ENCODE peak calls at places on chromosomes 12 and 14, in four cellular contexts. H is left kidney, P is mesenchymal stem cell, O is HT-29. W is an unnamed sample.
A peak's percentile ranks its signal among the peaks of the same experiment; 100 is the strongest.

GRCh38 chr12:114186241-114187002 is 219.5 kb downstream of the TBX5 start:
- DNase-seq in H (peak; percentile 16), P (no peak), O (no peak), W (no peak)

GRCh38 chr14:90871605-90872233 is 55.5 kb upstream of the TTC7B start:
- DNase-seq in O (no peak), P (peak; percentile 42), H (no peak), W (no peak)

GRCh38 chr12:45619736-45620135 is 109.8 kb upstream of the ARID2 start:
- DNase-seq in H (no peak), P (no peak), O (no peak), W (no peak)

GRCh38 chr12:20189767-20190166 is 178.6 kb upstream of the PDE3A start:
- DNase-seq in O (no peak), H (no peak), P (no peak), W (no peak)

GRCh38 chr12:52126605-52127578 is 47.4 kb downstream of the SMIM41 start:
- DNase-seq in H (peak; percentile 70), P (no peak), O (no peak), W (no peak)

GRCh38 chr12:43060738-43061137 is 471.2 kb upstream of the PRICKLE1 start:
- DNase-seq in H (no peak), P (no peak), O (no peak), W (no peak)

GRCh38 chr12:94074970-94075695 is 73.2 kb upstream of the PLXNC1 start:
- DNase-seq in H (peak; percentile 81), O (peak; percentile 52), P (peak; percentile 92), W (no peak)

GRCh38 chr14:72521968-72522741 is 371.7 kb downstream of the DPF3 start:
- DNase-seq in P (peak; percentile 28), O (no peak), H (no peak), W (no peak)

GRCh38 chr14:67513631-67514108 is 19.4 kb upstream of the PLEKHH1 start:
- DNase-seq in P (no peak), H (peak; percentile 44), O (no peak), W (no peak)

GRCh38 chr14:96797188-96797942 is at the start of gene VRK1:
- DNase-seq in P (peak; percentile 97), H (peak; percentile 99), O (peak; percentile 92), W (peak; percentile 90)

GRCh38 chr12:55932546-55932919 is 1.6 kb downstream of the DGKA start:
- DNase-seq in H (peak; percentile 26), O (peak; percentile 26), P (peak; percentile 52), W (no peak)

GRCh38 chr14:20458031-20458789 is 3.0 kb downstream of the PIP4P1 start:
- DNase-seq in P (no peak), H (no peak), O (no peak), W (no peak)

GRCh38 chr14:98591161-98591560 is 680.8 kb downstream of the BCL11B start:
- DNase-seq in P (no peak), O (no peak), H (no peak), W (no peak)

GRCh38 chr14:55705651-55706340 is 125.8 kb downstream of the KTN1 start:
- DNase-seq in H (peak; percentile 26), P (no peak), O (no peak), W (no peak)

GRCh38 chr12:100733817-100734593 is 60.6 kb upstream of the ANO4 start:
- DNase-seq in P (peak; percentile 59), H (peak; percentile 51), O (peak; percentile 48), W (no peak)

GRCh38 chr14:36768638-36769337 is 107.1 kb downstream of the PAX9 start:
- DNase-seq in H (no peak), P (no peak), O (no peak), W (no peak)

GRCh38 chr14:101557811-101558738 is 3.2 kb upstream of the DIO3 start:
- DNase-seq in O (no peak), P (no peak), H (no peak), W (no peak)

GRCh38 chr12:132610051-132610759 is at the start of gene LRCOL1:
- DNase-seq in P (peak; percentile 29), H (peak; percentile 69), O (no peak), W (no peak)

GRCh38 chr12:52010152-52010622 is 3.4 kb downstream of the TAMALIN start:
- DNase-seq in O (no peak), H (peak; percentile 95), P (peak; percentile 93), W (no peak)

GRCh38 chr14:92677087-92677668 is 71.2 kb downstream of the LGMN start:
- DNase-seq in P (no peak), O (no peak), H (no peak), W (no peak)

GRCh38 chr12:110104188-110104969 is 19.8 kb upstream of the IFT81 start:
- DNase-seq in P (peak; percentile 80), H (no peak), O (no peak), W (no peak)

GRCh38 chr14:77004711-77005460 is 23.6 kb downstream of the IRF2BPL start:
- DNase-seq in O (no peak), H (no peak), P (no peak), W (no peak)

GRCh38 chr12:31004666-31005065 is 69.0 kb upstream of the DDX11 start:
- DNase-seq in H (no peak), O (no peak), P (no peak), W (no peak)

GRCh38 chr14:105882626-105883025 is 356.2 kb downstream of the TMEM121 start:
- DNase-seq in H (no peak), P (no peak), O (no peak), W (no peak)

GRCh38 chr12:56999456-56999855 is 6.9 kb downstream of the ZBTB39 start:
- DNase-seq in H (no peak), P (no peak), O (no peak), W (no peak)

GRCh38 chr12:51820721-51821422 is 27.6 kb downstream of the FIGNL2 start:
- DNase-seq in H (peak; percentile 94), O (no peak), P (no peak), W (peak; percentile 59)

GRCh38 chr14:47438650-47439140 is 236.7 kb downstream of the MDGA2 start:
- DNase-seq in P (peak; percentile 84), H (peak; percentile 20), O (no peak), W (no peak)

GRCh38 chr14:31124197-31124596 is 83.4 kb downstream of the HECTD1 start:
- DNase-seq in O (no peak), H (no peak), P (no peak), W (no peak)

GRCh38 chr14:102616318-102616717 is 23.9 kb downstream of the RCOR1 start:
- DNase-seq in H (no peak), O (no peak), P (no peak), W (no peak)

GRCh38 chr12:21710944-21711343 is 53.3 kb upstream of the LDHB start:
- DNase-seq in H (no peak), O (no peak), P (no peak), W (no peak)

GRCh38 chr14:36302823-36303222 is 17.6 kb downstream of the MBIP start:
- DNase-seq in O (no peak), H (peak; percentile 9), P (no peak), W (no peak)

GRCh38 chr14:36173161-36173560 is 3.4 kb downstream of the PTCSC3 start:
- DNase-seq in H (no peak), O (no peak), P (no peak), W (no peak)

GRCh38 chr12:6925543-6926279 is 2.0 kb upstream of the ATN1 start:
- DNase-seq in P (peak; percentile 92), H (peak; percentile 79), O (peak; percentile 88), W (no peak)

W was measured in activated T-helper 2 cell treated with anti-CD3 and anti-CD28 coated beads, Interferon-gamma antibody, Interleukin-2, Interleukin-4, amounts not matched to agents 10 μg/mL and 5 μg/mL and 100 μg/mL, durations not matched to agents 14 hours and 24 hours and 36 hours.